ENCODE peak calls at places on chromosomes 3 and 15, in six cellular contexts. H is endothelial cell, B is fibroblast of pulmonary artery, R is choroid plexus epithelial cell, V is pancreas, F is kidney epithelial cell. M is an unnamed sample.

GRCh38 chr15:63560741-63561448 is 36.3 kb upstream of the FBXL22 start:
- DNase-seq in H (no peak), B (no peak), R (peak; percentile 31), V (no peak), F (no peak), M (no peak)

GRCh38 chr15:31606261-31606669 is 279.6 kb downstream of the KLF13 start:
- DNase-seq in H (no peak), B (no peak), R (peak; percentile 10), V (no peak), F (no peak), M (peak; percentile 77)

GRCh38 chr15:45603881-45604280 is 16.7 kb downstream of the BLOC1S6 start:
- DNase-seq in H (no peak), B (no peak), R (no peak), V (no peak), F (no peak), M (no peak)

GRCh38 chr3:194806991-194807685 is 121.5 kb downstream of the FAM43A start:
- DNase-seq in H (no peak), B (peak; percentile 52), R (peak; percentile 76), V (no peak), F (no peak), M (peak; percentile 90)

GRCh38 chr15:41904487-41905359 is 10.9 kb upstream of the SPTBN5 start:
- DNase-seq in H (peak; percentile 78), B (peak; percentile 74), R (peak; percentile 81), V (no peak), F (no peak), M (peak; percentile 66)

GRCh38 chr3:184325715-184326114 is 11.3 kb downstream of the EIF4G1 start:
- DNase-seq in H (no peak), B (no peak), R (no peak), V (no peak), F (no peak), M (no peak)

GRCh38 chr15:29115093-29115991 is 154.3 kb downstream of the NSMCE3 start:
- DNase-seq in H (peak; percentile 68), B (peak; percentile 17), R (peak; percentile 41), V (no peak), F (no peak), M (no peak)

GRCh38 chr3:55483196-55484095 is 3.7 kb downstream of the WNT5A start:
- DNase-seq in H (no peak), B (no peak), R (peak; percentile 46), V (no peak), F (no peak), M (no peak)

GRCh38 chr15:53203454-53203853 is 413.3 kb upstream of the ONECUT1 start:
- DNase-seq in H (no peak), B (no peak), R (no peak), V (peak; percentile 37), F (no peak), M (no peak)

GRCh38 chr15:52008698-52009434 is 10.2 kb upstream of the MAPK6 start:
- DNase-seq in H (peak; percentile 11), B (no peak), R (no peak), V (no peak), F (no peak), M (no peak)

GRCh38 chr3:149934524-149934923 is 36.2 kb downstream of the PFN2 start:
- DNase-seq in H (no peak), B (peak; percentile 86), R (peak; percentile 89), V (no peak), F (no peak), M (peak; percentile 56)

GRCh38 chr15:70356062-70356860 is 258.5 kb upstream of the TLE3 start:
- DNase-seq in H (no peak), B (no peak), R (no peak), V (no peak), F (no peak), M (no peak)

GRCh38 chr3:53936347-53936746 is 44.7 kb upstream of the SELENOK start:
- DNase-seq in H (no peak), B (no peak), R (no peak), V (no peak), F (no peak), M (no peak)

GRCh38 chr3:52021869-52022268 is 26.2 kb upstream of the RPL29 start:
- DNase-seq in H (no peak), B (no peak), R (no peak), V (no peak), F (no peak), M (no peak)

GRCh38 chr15:77038312-77039216 is 32.3 kb downstream of the TSPAN3 start:
- DNase-seq in H (peak; percentile 4), B (no peak), R (no peak), V (no peak), F (no peak), M (no peak)

GRCh38 chr3:43609406-43609805 is 12.4 kb downstream of the ANO10 start:
- DNase-seq in H (no peak), B (no peak), R (no peak), V (no peak), F (no peak), M (no peak)

GRCh38 chr15:95630683-95631082 is 699.8 kb upstream of the NR2F2 start:
- DNase-seq in H (no peak), B (no peak), R (no peak), V (no peak), F (no peak), M (no peak)

GRCh38 chr3:180330440-180330839 is 271.5 kb upstream of the TTC14 start:
- DNase-seq in H (no peak), B (no peak), R (no peak), V (no peak), F (no peak), M (no peak)

GRCh38 chr3:180325958-180326357 is 276.0 kb upstream of the TTC14 start:
- DNase-seq in H (no peak), B (no peak), R (no peak), V (no peak), F (no peak), M (no peak)

GRCh38 chr3:180332608-180333007 is 269.4 kb upstream of the TTC14 start:
- DNase-seq in H (no peak), B (no peak), R (no peak), V (no peak), F (no peak), M (no peak)

GRCh38 chr3:180329847-180330246 is 272.1 kb upstream of the TTC14 start:
- DNase-seq in H (no peak), B (no peak), R (no peak), V (no peak), F (no peak), M (no peak)

DNA sequence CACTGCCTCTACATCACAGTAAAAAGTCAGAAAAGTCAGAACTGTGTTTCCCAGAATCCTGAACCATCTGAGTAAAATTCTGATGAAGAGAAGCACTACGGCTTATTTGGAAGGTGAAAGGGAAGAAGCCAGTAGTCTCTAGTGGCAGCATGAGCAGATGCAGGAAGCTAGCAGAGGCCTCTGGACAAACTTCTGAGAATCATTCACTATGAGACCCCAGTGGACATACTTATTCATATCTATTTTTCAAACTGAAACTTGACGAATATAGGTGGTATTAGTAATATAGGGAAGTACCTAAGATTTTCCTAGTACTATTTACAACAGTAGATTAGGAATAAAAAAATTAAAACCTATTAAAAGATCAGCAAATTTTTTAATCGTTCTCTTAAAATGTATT is 272.8 kb upstream of the TTC14 start:
- DNase-seq in H (no peak), B (no peak), R (no peak), V (no peak), F (no peak), M (no peak)
- TF ChIP-seq CTCF in H (no peak), B (no peak), R (no peak), V (no peak), F (no peak), M (no peak)

DNA sequence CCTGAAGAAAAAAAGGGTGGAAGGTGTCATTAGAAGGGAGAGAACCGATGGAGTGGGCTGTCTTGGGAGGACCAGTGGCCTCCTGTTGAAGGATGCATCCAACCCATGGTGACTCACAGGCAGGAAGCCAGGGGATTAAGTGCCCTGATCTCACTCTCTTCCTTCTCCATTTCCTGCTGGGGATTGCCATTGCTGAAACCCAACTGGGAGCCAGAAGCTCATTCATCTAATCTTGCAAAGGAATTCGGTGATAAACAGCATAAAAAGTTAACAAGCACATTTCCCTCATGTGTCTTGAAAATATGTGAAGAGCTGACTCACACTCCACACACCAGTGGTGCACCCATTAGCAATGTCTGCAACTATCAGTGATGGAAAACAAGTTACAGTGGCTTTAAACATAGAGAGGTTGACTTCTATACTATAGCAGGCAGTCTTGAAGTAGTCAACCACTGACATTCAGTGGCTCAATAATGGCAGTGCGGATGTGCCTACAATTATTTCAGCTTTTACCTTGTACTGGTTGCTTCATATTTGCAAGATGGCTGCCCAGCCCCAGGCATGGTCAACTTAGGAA is 12.8 kb upstream of the CSRNP1 start:
- DNase-seq in H (no peak), B (peak; percentile 94), R (peak; percentile 90), V (no peak), F (no peak), M (peak; percentile 90)
- TF ChIP-seq CTCF in H (no peak), B (peak; percentile 9), R (peak; percentile 20), V (no peak), F (no peak), M (no peak)

GRCh38 chr3:38002291-38002876 is 11.8 kb downstream of the VILL start:
- DNase-seq in H (no peak), B (no peak), R (no peak), V (no peak), F (no peak), M (no peak)

GRCh38 chr3:38000965-38001455 is 10.4 kb downstream of the VILL start:
- DNase-seq in H (no peak), B (no peak), R (no peak), V (peak; percentile 15), F (no peak), M (no peak)

GRCh38 chr3:38002940-38003339 is 12.4 kb downstream of the VILL start:
- DNase-seq in H (no peak), B (no peak), R (no peak), V (no peak), F (no peak), M (no peak)

GRCh38 chr3:38000242-38000916 is 9.8 kb downstream of the VILL start:
- DNase-seq in H (no peak), B (no peak), R (no peak), V (peak; percentile 15), F (no peak), M (no peak)

GRCh38 chr3:38001456-38002081 is 11.0 kb downstream of the VILL start:
- DNase-seq in H (no peak), B (no peak), R (no peak), V (peak; percentile 27), F (no peak), M (peak; percentile 46)
- TF ChIP-seq CTCF in H (peak; percentile 22), B (peak; percentile 5), R (peak; percentile 17), V (no peak), F (peak; percentile 30), M (no peak)

GRCh38 chr3:41716391-41716910 is 245.5 kb downstream of the ULK4 start:
- DNase-seq in H (no peak), B (peak; percentile 48), R (peak; percentile 68), V (no peak), F (no peak), M (peak; percentile 9)
- TF ChIP-seq CTCF in H (no peak), B (peak; percentile 51), R (peak; percentile 65), V (no peak), F (peak; percentile 31), M (no peak)